ENCODE peak calls at places on chromosomes 5 and 9, in seven cellular contexts. One of them, this sample, is unnamed.

GRCh38 chr9:96029722-96030515 is 154.4 kb downstream of the ERCC6L2 start:
- DNase-seq in right atrium auricular region: no peak
- DNase-seq in GM23338: no peak
- DNase-seq in heart right ventricle: no peak
- DNase-seq in uterus: no peak
- DNase-seq in upper lobe of right lung: no peak
- DNase-seq in adrenal gland: no peak
- DNase-seq in this sample: no peak

GRCh38 chr5:95995947-95996489 is 34.4 kb upstream of the ELL2 start:
- DNase-seq in adrenal gland: no peak
- DNase-seq in upper lobe of right lung: no peak
- DNase-seq in heart right ventricle: no peak
- DNase-seq in uterus: no peak
- DNase-seq in GM23338: peak
- DNase-seq in right atrium auricular region: no peak
- DNase-seq in this sample: no peak

GRCh38 chr9:110114888-110115259 is 93.1 kb downstream of the C9orf152 start:
- DNase-seq in GM23338: peak
- DNase-seq in adrenal gland: no peak
- DNase-seq in uterus: no peak
- DNase-seq in heart right ventricle: peak
- DNase-seq in upper lobe of right lung: no peak
- DNase-seq in right atrium auricular region: no peak
- DNase-seq in this sample: no peak

GRCh38 chr9:75979362-75979761 is 88.9 kb downstream of the PCSK5 start:
- DNase-seq in GM23338: peak
- DNase-seq in uterus: no peak
- DNase-seq in adrenal gland: no peak
- DNase-seq in heart right ventricle: no peak
- DNase-seq in right atrium auricular region: no peak
- DNase-seq in upper lobe of right lung: no peak
- DNase-seq in this sample: no peak

GRCh38 chr9:27162045-27162444 is 53.0 kb downstream of the TEK start:
- DNase-seq in adrenal gland: no peak
- DNase-seq in uterus: no peak
- DNase-seq in upper lobe of right lung: no peak
- DNase-seq in right atrium auricular region: no peak
- DNase-seq in heart right ventricle: no peak
- DNase-seq in GM23338: no peak
- DNase-seq in this sample: peak

GRCh38 chr9:89738137-89738932 is 133.5 kb downstream of the GADD45G start:
- DNase-seq in right atrium auricular region: no peak
- DNase-seq in upper lobe of right lung: no peak
- DNase-seq in heart right ventricle: no peak
- DNase-seq in uterus: no peak
- DNase-seq in adrenal gland: no peak
- DNase-seq in GM23338: peak
- DNase-seq in this sample: no peak

GRCh38 chr5:10747678-10748622 is 13.1 kb downstream of the DAP start:
- DNase-seq in GM23338: no peak
- DNase-seq in uterus: no peak
- DNase-seq in heart right ventricle: no peak
- DNase-seq in adrenal gland: no peak
- DNase-seq in right atrium auricular region: no peak
- DNase-seq in upper lobe of right lung: no peak
- DNase-seq in this sample: no peak

GRCh38 chr9:83706703-83707517 is 848 bp downstream of the UBQLN1 start:
- DNase-seq in upper lobe of right lung: peak
- DNase-seq in uterus: peak
- DNase-seq in GM23338: peak
- DNase-seq in right atrium auricular region: no peak
- DNase-seq in adrenal gland: peak
- DNase-seq in heart right ventricle: peak
- DNase-seq in this sample: no peak

GRCh38 chr9:129418451-129418850 is 202.4 kb downstream of the C9orf50 start:
- DNase-seq in heart right ventricle: no peak
- DNase-seq in adrenal gland: no peak
- DNase-seq in uterus: no peak
- DNase-seq in upper lobe of right lung: no peak
- DNase-seq in right atrium auricular region: no peak
- DNase-seq in GM23338: no peak
- DNase-seq in this sample: no peak

GRCh38 chr5:39800202-39800601 is 375.4 kb upstream of the DAB2 start:
- DNase-seq in upper lobe of right lung: no peak
- DNase-seq in adrenal gland: no peak
- DNase-seq in GM23338: peak
- DNase-seq in heart right ventricle: no peak
- DNase-seq in right atrium auricular region: no peak
- DNase-seq in uterus: no peak
- DNase-seq in this sample: no peak

GRCh38 chr9:129888085-129888808 is 53.0 kb downstream of the USP20 start:
- DNase-seq in heart right ventricle: peak
- DNase-seq in upper lobe of right lung: peak
- DNase-seq in adrenal gland: no peak
- DNase-seq in right atrium auricular region: no peak
- DNase-seq in GM23338: no peak
- DNase-seq in uterus: no peak
- DNase-seq in this sample: no peak

GRCh38 chr5:139406960-139407359 is 3.1 kb upstream of the SPATA24 start:
- DNase-seq in right atrium auricular region: no peak
- DNase-seq in GM23338: no peak
- DNase-seq in upper lobe of right lung: no peak
- DNase-seq in adrenal gland: peak
- DNase-seq in heart right ventricle: no peak
- DNase-seq in uterus: no peak
- DNase-seq in this sample: no peak

GRCh38 chr9:109861918-109862317 is 81.9 kb downstream of the PALM2AKAP2 start:
- DNase-seq in uterus: no peak
- DNase-seq in upper lobe of right lung: no peak
- DNase-seq in right atrium auricular region: no peak
- DNase-seq in GM23338: no peak
- DNase-seq in heart right ventricle: no peak
- DNase-seq in adrenal gland: no peak
- DNase-seq in this sample: no peak

GRCh38 chr5:34682926-34683623 is 26.9 kb downstream of the RAI14 start:
- DNase-seq in adrenal gland: no peak
- DNase-seq in heart right ventricle: no peak
- DNase-seq in upper lobe of right lung: no peak
- DNase-seq in GM23338: no peak
- DNase-seq in uterus: no peak
- DNase-seq in right atrium auricular region: no peak
- DNase-seq in this sample: no peak

GRCh38 chr9:4986291-4986690 is 1.2 kb downstream of the JAK2 start:
- DNase-seq in uterus: no peak
- DNase-seq in adrenal gland: no peak
- DNase-seq in heart right ventricle: no peak
- DNase-seq in right atrium auricular region: no peak
- DNase-seq in upper lobe of right lung: no peak
- DNase-seq in GM23338: no peak
- DNase-seq in this sample: no peak

GRCh38 chr5:15936505-15937245 is 242.9 kb downstream of the MARCHF11 start:
- DNase-seq in adrenal gland: no peak
- DNase-seq in right atrium auricular region: no peak
- DNase-seq in uterus: no peak
- DNase-seq in upper lobe of right lung: no peak
- DNase-seq in heart right ventricle: no peak
- DNase-seq in GM23338: no peak
- DNase-seq in this sample: no peak

GRCh38 chr5:143065185-143065584 is 295.0 kb downstream of the ARHGAP26 start:
- DNase-seq in heart right ventricle: no peak
- DNase-seq in uterus: no peak
- DNase-seq in adrenal gland: no peak
- DNase-seq in GM23338: no peak
- DNase-seq in right atrium auricular region: no peak
- DNase-seq in upper lobe of right lung: no peak
- DNase-seq in this sample: peak

GRCh38 chr9:26904070-26904469 is 11.5 kb upstream of the CAAP1 start:
- DNase-seq in adrenal gland: no peak
- DNase-seq in right atrium auricular region: no peak
- DNase-seq in GM23338: no peak
- DNase-seq in heart right ventricle: no peak
- DNase-seq in upper lobe of right lung: no peak
- DNase-seq in uterus: no peak
- DNase-seq in this sample: no peak

GRCh38 chr9:33263131-33263935 is 1.2 kb downstream of the BAG1 start:
- DNase-seq in uterus: peak
- DNase-seq in right atrium auricular region: peak
- DNase-seq in GM23338: peak
- DNase-seq in adrenal gland: no peak
- DNase-seq in upper lobe of right lung: no peak
- DNase-seq in heart right ventricle: peak
- DNase-seq in this sample: no peak

GRCh38 chr5:55021465-55021864 is 2.6 kb upstream of the GZMK start:
- DNase-seq in uterus: no peak
- DNase-seq in right atrium auricular region: no peak
- DNase-seq in GM23338: no peak
- DNase-seq in adrenal gland: no peak
- DNase-seq in upper lobe of right lung: no peak
- DNase-seq in heart right ventricle: no peak
- DNase-seq in this sample: no peak

GRCh38 chr9:101268426-101268825 is 116.4 kb downstream of the BAAT start:
- DNase-seq in uterus: no peak
- DNase-seq in heart right ventricle: no peak
- DNase-seq in adrenal gland: no peak
- DNase-seq in right atrium auricular region: no peak
- DNase-seq in GM23338: no peak
- DNase-seq in upper lobe of right lung: no peak
- DNase-seq in this sample: no peak

GRCh38 chr9:134321957-134322741 is 4.1 kb upstream of the RXRA start:
- DNase-seq in upper lobe of right lung: peak
- DNase-seq in uterus: peak
- DNase-seq in adrenal gland: peak
- DNase-seq in right atrium auricular region: no peak
- DNase-seq in heart right ventricle: no peak
- DNase-seq in GM23338: no peak
- DNase-seq in this sample: no peak

GRCh38 chr5:98940586-98940985 is 11.8 kb upstream of the CHD1 start:
- DNase-seq in uterus: no peak
- DNase-seq in adrenal gland: peak
- DNase-seq in right atrium auricular region: no peak
- DNase-seq in GM23338: peak
- DNase-seq in heart right ventricle: peak
- DNase-seq in upper lobe of right lung: no peak
- DNase-seq in this sample: no peak

GRCh38 chr9:83967083-83967482 is 12.9 kb downstream of the HNRNPK start:
- DNase-seq in right atrium auricular region: no peak
- DNase-seq in heart right ventricle: no peak
- DNase-seq in adrenal gland: no peak
- DNase-seq in GM23338: no peak
- DNase-seq in upper lobe of right lung: no peak
- DNase-seq in uterus: no peak
- DNase-seq in this sample: no peak

DNA sequence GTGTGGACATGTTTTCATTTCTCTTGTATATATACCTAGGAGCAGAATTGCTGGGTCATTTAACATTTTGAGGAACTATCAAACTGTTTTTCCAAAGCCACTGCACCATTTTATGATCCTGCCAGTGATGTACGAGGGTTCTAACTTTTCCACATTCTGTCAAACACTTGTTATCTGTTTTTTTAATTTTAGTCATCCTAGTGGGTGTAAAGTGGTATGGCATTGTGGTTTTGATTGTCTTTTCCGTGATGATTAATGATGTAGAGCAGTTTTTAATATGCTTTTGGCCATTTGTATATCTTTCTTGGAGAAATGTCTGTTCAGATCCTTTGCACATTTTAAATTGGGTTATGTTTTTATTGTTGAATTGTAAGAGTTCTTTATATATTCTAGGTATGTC is 107.0 kb downstream of the MELK start:
- DNase-seq in upper lobe of right lung: no peak
- DNase-seq in right atrium auricular region: no peak
- DNase-seq in heart right ventricle: no peak
- DNase-seq in adrenal gland: no peak
- DNase-seq in GM23338: no peak
- DNase-seq in uterus: no peak
- DNase-seq in this sample: no peak
- TF ChIP-seq CTCF in upper lobe of right lung: no peak
- TF ChIP-seq CTCF in right atrium auricular region: no peak
- TF ChIP-seq CTCF in heart right ventricle: no peak
- TF ChIP-seq CTCF in adrenal gland: no peak
- TF ChIP-seq CTCF in GM23338: no peak
- TF ChIP-seq CTCF in uterus: no peak
- TF ChIP-seq CTCF in this sample: no peak

DNA sequence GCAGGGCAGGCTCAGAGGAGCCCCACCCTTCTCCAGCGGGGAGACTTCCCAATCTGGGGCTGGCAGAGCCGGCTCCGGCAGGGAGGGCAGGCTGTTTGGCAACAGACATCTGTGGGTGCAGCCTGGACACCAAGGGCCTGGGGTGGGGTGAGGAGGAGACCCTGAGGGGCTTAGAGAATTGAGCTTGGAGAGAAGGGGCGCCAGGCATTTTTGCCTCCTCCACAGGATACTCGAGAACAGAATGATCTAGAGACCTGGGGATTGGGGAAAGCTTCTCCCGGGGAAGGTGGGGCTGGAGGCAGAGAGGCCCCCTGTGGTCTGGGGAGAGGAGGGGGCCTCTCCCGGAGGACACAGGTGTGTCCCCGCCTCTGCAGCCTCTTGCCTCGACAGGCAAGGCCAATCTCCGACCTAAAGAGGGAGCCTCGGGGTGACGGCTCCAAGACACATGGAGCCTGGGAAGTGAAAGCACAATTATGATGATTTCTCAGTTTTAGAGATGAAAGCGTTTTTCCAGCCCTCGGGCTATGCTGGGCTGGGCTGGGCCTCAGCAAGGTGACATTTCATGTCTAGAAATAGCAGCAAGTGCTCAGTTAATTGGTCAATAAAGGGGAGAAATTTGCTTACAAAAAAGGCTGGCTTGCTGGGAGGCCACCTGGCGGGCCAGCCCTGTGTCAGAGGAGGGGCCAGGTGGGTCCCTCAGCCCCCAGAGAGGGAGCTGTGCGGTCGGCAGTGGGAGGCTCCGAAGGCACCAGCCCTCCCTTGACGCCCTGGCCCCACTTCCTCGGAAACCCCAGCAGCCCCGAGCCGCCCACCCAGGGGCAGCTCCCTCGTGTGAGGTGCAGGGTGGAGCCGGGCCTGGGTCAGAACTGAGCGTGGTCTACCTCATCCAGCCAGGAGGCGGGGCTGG is 8.2 kb downstream of the LHX3 start:
- DNase-seq in adrenal gland: no peak
- DNase-seq in upper lobe of right lung: no peak
- DNase-seq in GM23338: peak
- DNase-seq in uterus: no peak
- DNase-seq in heart right ventricle: no peak
- DNase-seq in right atrium auricular region: no peak
- DNase-seq in this sample: no peak
- H3K4me3 ChIP-seq in adrenal gland: no peak
- H3K4me3 ChIP-seq in upper lobe of right lung: no peak
- H3K4me3 ChIP-seq in GM23338: peak
- H3K4me3 ChIP-seq in uterus: no peak
- H3K4me3 ChIP-seq in heart right ventricle: no peak
- H3K4me3 ChIP-seq in right atrium auricular region: no peak
- H3K4me3 ChIP-seq in this sample: no peak

GRCh38 chr5:8396756-8397155 is 527.8 kb downstream of the MTRR start:
- DNase-seq in uterus: no peak
- DNase-seq in right atrium auricular region: no peak
- DNase-seq in upper lobe of right lung: no peak
- DNase-seq in adrenal gland: no peak
- DNase-seq in GM23338: no peak
- DNase-seq in heart right ventricle: no peak
- DNase-seq in this sample: no peak
- H3K27ac ChIP-seq in uterus: no peak
- H3K27ac ChIP-seq in right atrium auricular region: no peak
- H3K27ac ChIP-seq in upper lobe of right lung: no peak
- H3K27ac ChIP-seq in adrenal gland: no peak
- H3K27ac ChIP-seq in GM23338: no peak
- H3K27ac ChIP-seq in heart right ventricle: no peak
- H3K27ac ChIP-seq in this sample: no peak

GRCh38 chr5:122701640-122702523 is 73.0 kb upstream of the SNX2 start:
- DNase-seq in upper lobe of right lung: no peak
- DNase-seq in uterus: no peak
- DNase-seq in right atrium auricular region: no peak
- DNase-seq in heart right ventricle: no peak
- DNase-seq in adrenal gland: no peak
- DNase-seq in GM23338: no peak
- DNase-seq in this sample: no peak
- TF ChIP-seq CTCF in upper lobe of right lung: no peak
- TF ChIP-seq CTCF in uterus: no peak
- TF ChIP-seq CTCF in right atrium auricular region: no peak
- TF ChIP-seq CTCF in heart right ventricle: no peak
- TF ChIP-seq CTCF in adrenal gland: no peak
- TF ChIP-seq CTCF in GM23338: no peak
- TF ChIP-seq CTCF in this sample: no peak